ENCODE peak calls at places on chromosomes 2 and 18, in five cellular contexts. H is HS-5, P is choroid plexus epithelial cell, D is KBM-7, W is fibroblast of lung. R is an unnamed sample.

GRCh38 chr2:64650722-64651338 is 2.9 kb downstream of the SERTAD2 start:
- DNase-seq in H (no peak), P (no peak), D (no peak), W (no peak), R (no peak)

GRCh38 chr18:11984091-11984490 is 2.8 kb downstream of the IMPA2 start:
- DNase-seq in H (no peak), P (no peak), D (no peak), W (no peak), R (no peak)

GRCh38 chr2:113158884-113159553 is 14.8 kb upstream of the PSD4 start:
- DNase-seq in H (no peak), P (peak), D (no peak), W (peak), R (no peak)

GRCh38 chr2:123894167-123894566 is 130.9 kb upstream of the CNTNAP5 start:
- DNase-seq in H (no peak), P (no peak), D (no peak), W (no peak), R (no peak)

GRCh38 chr2:136347976-136348375 is 230.0 kb upstream of the CXCR4 start:
- DNase-seq in H (no peak), P (no peak), D (peak), W (no peak), R (no peak)

GRCh38 chr2:202750778-202751427 is 116.1 kb downstream of the FAM117B start:
- DNase-seq in H (no peak), P (peak), D (no peak), W (no peak), R (peak)

GRCh38 chr18:10436160-10436559 is 18.3 kb upstream of the APCDD1 start:
- DNase-seq in H (no peak), P (no peak), D (no peak), W (no peak), R (no peak)

GRCh38 chr2:70553584-70554337 is at the start of gene TGFA:
- DNase-seq in H (peak), P (peak), D (peak), W (peak), R (peak)

GRCh38 chr2:225996477-225996858 is 597.0 kb downstream of the NYAP2 start:
- DNase-seq in H (no peak), P (peak), D (no peak), W (no peak), R (peak)

GRCh38 chr18:8800876-8801262 is 95.5 kb downstream of the MTCL1 start:
- DNase-seq in H (no peak), P (no peak), D (no peak), W (no peak), R (no peak)

GRCh38 chr2:161223139-161223732 is 63.0 kb downstream of the TANK start:
- DNase-seq in H (no peak), P (peak), D (peak), W (peak), R (peak)

GRCh38 chr2:88627856-88628568 is 748 bp upstream of the EIF2AK3 start:
- DNase-seq in H (peak), P (peak), D (peak), W (peak), R (peak)

GRCh38 chr2:45168731-45169338 is 159.6 kb upstream of the SIX2 start:
- DNase-seq in H (no peak), P (no peak), D (peak), W (no peak), R (no peak)

GRCh38 chr2:69390474-69390873 is 3.4 kb upstream of the GFPT1 start:
- DNase-seq in H (no peak), P (no peak), D (peak), W (no peak), R (no peak)

GRCh38 chr2:108330971-108331370 is 42.3 kb downstream of the SULT1C2 start:
- DNase-seq in H (no peak), P (peak), D (peak), W (no peak), R (peak)

GRCh38 chr2:1884933-1885580 is 140.7 kb upstream of the PXDN start:
- DNase-seq in H (no peak), P (peak), D (no peak), W (peak), R (peak)

R was measured in fibroblast of villous mesenchyme.